ENCODE peak calls at places on chromosomes 4 and X, in seven cellular contexts. M is fibroblast of the aortic adventitia, T is IMR-90, U is A549, F is neural progenitor cell, E is astrocyte of the cerebellum, R is amygdala. C is an unnamed sample.

GRCh38 chrX:10195947-10196346 is 39.2 kb downstream of the CLCN4 start:
- DNase-seq in M (no peak), T (no peak), U (no peak), F (no peak), E (no peak), R (no peak), C (no peak)

GRCh38 chr4:107888237-107888636 is 43.1 kb upstream of the CYP2U1 start:
- DNase-seq in M (no peak), T (no peak), U (peak), F (peak), E (no peak), R (no peak), C (no peak)

GRCh38 chrX:107861056-107861455 is 35.4 kb downstream of the MID2 start:
- DNase-seq in M (no peak), T (peak), U (peak), F (no peak), E (no peak), R (no peak), C (no peak)

GRCh38 chrX:63330681-63331080 is 20.5 kb downstream of the SPIN4 start:
- DNase-seq in M (no peak), T (no peak), U (peak), F (no peak), E (no peak), R (no peak), C (peak)

GRCh38 chr4:183177001-183177400 is 77.9 kb downstream of the WWC2 start:
- DNase-seq in M (no peak), T (no peak), U (no peak), F (no peak), E (no peak), R (no peak), C (no peak)

GRCh38 chr4:177687117-177687516 is 244.9 kb upstream of the AGA start:
- DNase-seq in M (no peak), T (no peak), U (no peak), F (no peak), E (no peak), R (no peak), C (no peak)

GRCh38 chr4:181820518-181820917 is 422.7 kb upstream of the TENM3 start:
- DNase-seq in M (no peak), T (no peak), U (no peak), F (no peak), E (no peak), R (no peak), C (no peak)

GRCh38 chr4:68372588-68372987 is 22.7 kb upstream of the YTHDC1 start:
- DNase-seq in M (no peak), T (peak), U (no peak), F (no peak), E (no peak), R (no peak), C (no peak)

GRCh38 chr4:147987252-147987651 is 255.4 kb downstream of the ARHGAP10 start:
- DNase-seq in M (no peak), T (no peak), U (no peak), F (no peak), E (no peak), R (no peak), C (no peak)

GRCh38 chr4:87427518-87427868 is 5.1 kb downstream of the NUDT9 start:
- DNase-seq in M (no peak), T (no peak), U (no peak), F (no peak), E (no peak), R (no peak), C (no peak)

GRCh38 chrX:41960142-41960541 is 36.8 kb upstream of the CASK start:
- DNase-seq in M (no peak), T (no peak), U (peak), F (no peak), E (no peak), R (no peak), C (no peak)

GRCh38 chr4:118883861-118884260 is 4.8 kb upstream of the SYNPO2 start:
- DNase-seq in M (no peak), T (no peak), U (no peak), F (no peak), E (no peak), R (no peak), C (no peak)

GRCh38 chrX:5431823-5432222 is 796.8 kb downstream of the NLGN4X start:
- DNase-seq in M (no peak), T (no peak), U (no peak), F (peak), E (no peak), R (no peak), C (no peak)

GRCh38 chrX:52425710-52426245 is 57.0 kb downstream of the XAGE2 start:
- DNase-seq in M (peak), T (peak), U (no peak), F (no peak), E (peak), R (no peak), C (no peak)

GRCh38 chr4:184273166-184274147 is 55.8 kb upstream of the ENPP6 start:
- DNase-seq in M (no peak), T (no peak), U (no peak), F (no peak), E (no peak), R (no peak), C (no peak)

GRCh38 chrX:133847595-133847994 is 137.8 kb downstream of the GPC3 start:
- DNase-seq in M (no peak), T (no peak), U (no peak), F (no peak), E (no peak), R (no peak), C (no peak)

GRCh38 chrX:135513140-135513535 is 7.3 kb upstream of the INTS6L start:
- DNase-seq in M (no peak), T (no peak), U (no peak), F (no peak), E (no peak), R (no peak), C (no peak)

GRCh38 chrX:115602729-115603389 is 41.9 kb downstream of the PLS3 start:
- DNase-seq in M (no peak), T (no peak), U (no peak), F (no peak), E (no peak), R (no peak), C (no peak)

GRCh38 chr4:7960790-7961655 is 21.4 kb upstream of the AFAP1 start:
- DNase-seq in M (peak), T (peak), U (peak), F (no peak), E (peak), R (peak), C (peak)

GRCh38 chr4:102778720-102779119 is 18.0 kb upstream of the MANBA start:
- DNase-seq in M (no peak), T (no peak), U (no peak), F (no peak), E (no peak), R (no peak), C (no peak)

GRCh38 chr4:139175647-139176298 is 1.2 kb downstream of the ELF2 start:
- DNase-seq in M (peak), T (peak), U (no peak), F (peak), E (no peak), R (no peak), C (no peak)

GRCh38 chr4:84319124-84319523 is 180.0 kb downstream of the NKX6-1 start:
- DNase-seq in M (peak), T (peak), U (peak), F (no peak), E (no peak), R (no peak), C (no peak)

GRCh38 chrX:115689931-115690330 is 129.0 kb downstream of the PLS3 start:
- DNase-seq in M (peak), T (peak), U (no peak), F (peak), E (no peak), R (no peak), C (no peak)

GRCh38 chrX:11619426-11619825 is 46.3 kb downstream of the ARHGAP6 start:
- DNase-seq in M (peak), T (peak), U (no peak), F (no peak), E (no peak), R (no peak), C (no peak)

GRCh38 chr4:8045909-8046308 is 106.2 kb upstream of the AFAP1 start:
- DNase-seq in M (no peak), T (no peak), U (no peak), F (no peak), E (no peak), R (no peak), C (no peak)

GRCh38 chrX:19655032-19655431 is 139.7 kb upstream of the MAP3K15 start:
- DNase-seq in M (no peak), T (no peak), U (no peak), F (no peak), E (no peak), R (no peak), C (no peak)

GRCh38 chrX:109782994-109783711 is 50.1 kb upstream of the ACSL4 start:
- DNase-seq in M (no peak), T (peak), U (no peak), F (no peak), E (no peak), R (no peak), C (no peak)

GRCh38 chr4:26719954-26720552 is 136.2 kb downstream of the TBC1D19 start:
- DNase-seq in M (peak), T (peak), U (peak), F (no peak), E (no peak), R (no peak), C (no peak)

GRCh38 chr4:73181231-73181630 is 77.4 kb downstream of the ANKRD17 start:
- DNase-seq in M (no peak), T (no peak), U (no peak), F (no peak), E (no peak), R (no peak), C (no peak)

GRCh38 chr4:21097865-21098264 is 397.6 kb downstream of the PACRGL start:
- DNase-seq in M (no peak), T (no peak), U (no peak), F (no peak), E (no peak), R (no peak), C (no peak)

GRCh38 chr4:24472514-24473308 is 111.6 kb downstream of the DHX15 start:
- DNase-seq in M (peak), T (peak), U (peak), F (peak), E (no peak), R (peak), C (peak)

GRCh38 chr4:152666946-152667345 is 12.9 kb downstream of the TMEM154 start:
- DNase-seq in M (no peak), T (no peak), U (no peak), F (no peak), E (no peak), R (no peak), C (no peak)

GRCh38 chrX:55135171-55135570 is 46.4 kb downstream of the PAGE2 start:
- DNase-seq in M (peak), T (peak), U (peak), F (peak), E (peak), R (peak), C (no peak)

GRCh38 chr4:2296621-2297601 is 35.0 kb upstream of the MXD4 start:
- DNase-seq in M (no peak), T (no peak), U (no peak), F (no peak), E (no peak), R (no peak), C (no peak)

GRCh38 chr4:159416073-159416472 is 313.2 kb downstream of the RAPGEF2 start:
- DNase-seq in M (no peak), T (no peak), U (no peak), F (no peak), E (no peak), R (no peak), C (no peak)

C was measured in RWPE2.